ENCODE peak calls at places on chromosomes 4 and X, in ten cellular contexts. K is GM13976, M is AG09309, U is mucosa of descending colon, D is suprapubic skin, C is cardiac fibroblast, Q is fibroblast of mammary gland, R is neural progenitor cell, W is Calu3, I is brain microvascular endothelial cell. S is an unnamed sample.

GRCh38 chrX:52933976-52934703 is 24.2 kb downstream of the FAM156A start:
- DNase-seq in Q (no peak), M (no peak), C (no peak), U (no peak), K (peak), R (peak), I (no peak), D (no peak), W (no peak), S (no peak)

GRCh38 chr4:68209003-68209402 is 36.5 kb downstream of the TMPRSS11B start:
- DNase-seq in M (no peak), U (no peak), K (no peak), D (no peak), R (no peak), W (no peak), Q (no peak), C (peak), I (no peak), S (no peak)

GRCh38 chr4:40550900-40551546 is 78.6 kb downstream of the RBM47 start:
- DNase-seq in R (peak), I (peak), M (no peak), K (peak), U (peak), D (no peak), W (peak), C (peak), Q (peak), S (peak)

GRCh38 chr4:137387924-137388323 is 144.4 kb downstream of the PCDH18 start:
- DNase-seq in U (no peak), D (no peak), I (peak), Q (peak), M (peak), W (no peak), R (no peak), K (no peak), C (peak), S (no peak)

GRCh38 chrX:1210844-1211243 is 1.6 kb downstream of the CRLF2 start:
- DNase-seq in Q (no peak), I (no peak), M (no peak), C (no peak), W (no peak), U (no peak), R (no peak), D (no peak), K (no peak), S (no peak)

GRCh38 chr4:13970349-13970748 is 342.8 kb upstream of the BOD1L1 start:
- DNase-seq in M (no peak), K (no peak), Q (no peak), R (no peak), I (peak), D (no peak), U (no peak), C (peak), W (no peak), S (no peak)

GRCh38 chr4:69689530-69690111 is 36.6 kb upstream of the UGT2A1 start:
- DNase-seq in M (no peak), K (no peak), I (no peak), U (peak), C (peak), Q (peak), D (no peak), R (peak), W (peak), S (peak)

GRCh38 chr4:15920723-15921591 is 17.6 kb downstream of the FGFBP1 start:
- DNase-seq in W (peak), I (peak), R (no peak), Q (peak), M (peak), C (peak), K (no peak), D (no peak), U (peak), S (peak)

GRCh38 chr4:17589355-17589754 is 12.4 kb downstream of the LAP3 start:
- DNase-seq in I (no peak), C (no peak), M (no peak), D (no peak), U (no peak), R (no peak), W (no peak), K (no peak), Q (no peak), S (no peak)

GRCh38 chr4:26410385-26411293 is 79.6 kb downstream of the CCKAR start:
- DNase-seq in I (peak), R (peak), M (peak), D (no peak), K (peak), Q (peak), C (peak), U (peak), W (peak), S (peak)

GRCh38 chr4:188329526-188329925 is 190.3 kb downstream of the TRIML1 start:
- DNase-seq in I (no peak), D (no peak), Q (no peak), W (no peak), U (no peak), R (no peak), C (no peak), K (no peak), M (no peak), S (no peak)

GRCh38 chr4:142534994-142535393 is 311.1 kb downstream of the INPP4B start:
- DNase-seq in I (no peak), W (no peak), D (no peak), Q (peak), U (no peak), M (no peak), K (no peak), C (peak), R (no peak), S (peak)

GRCh38 chr4:86791126-86791525 is 58.1 kb downstream of the SLC10A6 start:
- DNase-seq in R (peak), Q (no peak), D (no peak), C (no peak), K (no peak), U (no peak), W (no peak), I (no peak), M (no peak), S (no peak)

GRCh38 chr4:10366628-10367027 is 90.6 kb downstream of the ZNF518B start:
- DNase-seq in U (no peak), R (no peak), I (no peak), M (no peak), C (no peak), D (no peak), Q (no peak), W (no peak), K (no peak), S (peak)

GRCh38 chr4:145845118-145845517 is 93.5 kb downstream of the ZNF827 start:
- DNase-seq in K (no peak), Q (no peak), I (no peak), C (no peak), R (no peak), M (no peak), D (no peak), W (no peak), U (no peak), S (no peak)

GRCh38 chr4:5018096-5018495 is 1.2 kb downstream of the CYTL1 start:
- DNase-seq in W (no peak), R (no peak), M (no peak), D (no peak), Q (no peak), K (no peak), U (no peak), C (no peak), I (no peak), S (no peak)

GRCh38 chrX:105191878-105192277 is 28.6 kb downstream of the TEX13A start:
- DNase-seq in K (peak), Q (peak), I (peak), D (no peak), C (peak), R (peak), W (peak), M (no peak), U (peak), S (no peak)

GRCh38 chr4:78369691-78370090 is 181.9 kb upstream of the ANXA3 start:
- DNase-seq in K (no peak), U (no peak), Q (peak), M (no peak), C (peak), D (no peak), I (peak), W (no peak), R (peak), S (no peak)

GRCh38 chr4:26287748-26288147 is 33.1 kb upstream of the RBPJ start:
- DNase-seq in C (no peak), R (no peak), I (no peak), Q (no peak), U (no peak), K (no peak), W (no peak), M (no peak), D (no peak), S (no peak)

GRCh38 chr4:109648266-109648996 is 54.8 kb downstream of the CASP6 start:
- DNase-seq in K (peak), C (peak), W (no peak), I (peak), M (no peak), D (no peak), U (no peak), Q (no peak), R (no peak), S (no peak)

GRCh38 chr4:77564231-77564630 is 41.4 kb upstream of the CXCL13 start:
- DNase-seq in U (peak), D (no peak), R (no peak), K (no peak), I (no peak), C (peak), M (no peak), Q (peak), W (no peak), S (no peak)

GRCh38 chrX:46502848-46503247 is 42.4 kb downstream of the ZNF674 start:
- DNase-seq in U (no peak), R (no peak), Q (no peak), I (no peak), K (no peak), M (no peak), W (no peak), D (no peak), C (no peak), S (no peak)

GRCh38 chr4:6126971-6127745 is 73.2 kb downstream of the JAKMIP1 start:
- DNase-seq in M (no peak), K (no peak), Q (no peak), R (no peak), C (no peak), I (no peak), U (no peak), W (no peak), D (no peak), S (no peak)

GRCh38 chr4:77021614-77022089 is 54.1 kb downstream of the CCNI start:
- DNase-seq in I (peak), C (peak), M (peak), K (no peak), D (no peak), Q (peak), R (no peak), U (no peak), W (no peak), S (no peak)

GRCh38 chrX:47579537-47579936 is 2.7 kb upstream of the TIMP1 start:
- DNase-seq in D (no peak), Q (peak), C (peak), M (no peak), W (no peak), R (no peak), U (no peak), I (peak), K (peak), S (peak)

GRCh38 chr4:183146478-183146877 is 47.4 kb downstream of the WWC2 start:
- DNase-seq in U (no peak), C (no peak), R (no peak), W (no peak), I (no peak), D (no peak), M (no peak), K (no peak), Q (no peak), S (no peak)

GRCh38 chr4:80266267-80266901 is at the start of gene FGF5:
- DNase-seq in D (peak), W (peak), K (peak), I (peak), Q (peak), M (peak), C (peak), U (no peak), R (peak), S (peak)

GRCh38 chrX:2875798-2876399 is 47.2 kb downstream of the GYG2 start:
- DNase-seq in C (peak), I (no peak), U (no peak), R (peak), K (no peak), W (peak), Q (peak), D (no peak), M (no peak), S (no peak)

GRCh38 chrX:7552758-7553157 is 290.2 kb upstream of the VCX start:
- DNase-seq in D (no peak), I (no peak), Q (no peak), C (peak), U (no peak), R (no peak), W (no peak), M (no peak), K (no peak), S (no peak)
- TF ChIP-seq CTCF in D (no peak), I (peak), Q (no peak), C (no peak), U (no peak), R (peak), W (no peak), M (no peak), K (no peak), S (no peak)

GRCh38 chr4:172726001-172726423 is 442.6 kb upstream of the GALNT7 start:
- DNase-seq in D (no peak), C (no peak), I (no peak), Q (no peak), K (no peak), U (peak), R (peak), M (no peak), W (peak), S (no peak)

GRCh38 chr4:172725581-172725980 is 443.0 kb upstream of the GALNT7 start:
- DNase-seq in M (no peak), I (no peak), Q (peak), W (no peak), U (no peak), C (peak), D (no peak), K (no peak), R (no peak), S (no peak)

GRCh38 chr4:172727631-172728030 is 441.0 kb upstream of the GALNT7 start:
- DNase-seq in I (no peak), M (no peak), W (no peak), K (no peak), U (no peak), R (no peak), C (no peak), Q (no peak), D (no peak), S (no peak)
- TF ChIP-seq CTCF in I (no peak), M (no peak), W (no peak), K (no peak), U (no peak), R (no peak), C (no peak), Q (no peak), D (no peak), S (no peak)

GRCh38 chrX:139204576-139204902 is 326.0 kb upstream of the F9 start:
- DNase-seq in W (no peak), C (no peak), Q (no peak), D (no peak), I (no peak), M (no peak), K (no peak), U (no peak), R (no peak), S (no peak)
- TF ChIP-seq CTCF in W (no peak), C (no peak), Q (no peak), D (no peak), I (no peak), M (no peak), K (no peak), U (no peak), R (no peak), S (no peak)

DNA sequence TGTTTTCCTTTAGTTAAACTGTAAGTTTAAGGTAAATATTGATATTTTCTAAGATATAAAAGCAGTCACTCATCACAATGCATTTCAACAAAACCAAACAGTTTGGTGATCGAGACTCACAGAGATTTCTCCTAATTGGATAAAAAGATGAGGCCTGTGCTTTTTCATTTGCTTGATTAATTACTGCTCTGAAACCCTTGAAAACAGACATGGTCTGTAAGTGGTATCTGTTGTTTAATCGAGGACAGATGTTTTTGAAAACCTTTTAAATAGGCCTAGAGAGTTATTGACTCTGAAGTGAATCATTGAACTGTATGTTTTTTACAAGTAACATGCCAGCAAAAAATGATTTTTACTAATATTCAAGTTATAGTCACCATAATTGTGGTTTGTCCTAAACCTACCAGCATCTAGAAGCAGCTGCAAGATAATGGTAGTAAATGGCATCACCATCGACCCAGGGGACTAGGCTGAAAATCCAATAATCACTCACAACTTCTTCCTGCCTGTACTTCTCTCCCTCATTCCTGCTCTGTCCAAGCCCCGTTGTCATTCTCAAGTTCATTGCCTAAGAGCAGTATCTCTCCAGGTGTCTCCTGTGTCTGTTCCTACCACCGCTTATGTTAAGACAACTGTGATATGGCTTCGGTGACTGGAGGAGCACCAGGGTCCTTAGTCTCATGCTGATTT is 87.6 kb upstream of the SHISA3 start:
- DNase-seq in Q (no peak), K (no peak), R (no peak), U (no peak), C (no peak), M (no peak), W (no peak), I (no peak), D (no peak), S (no peak)
- TF ChIP-seq CTCF in Q (no peak), K (no peak), R (no peak), U (no peak), C (no peak), M (no peak), W (no peak), I (no peak), D (no peak), S (no peak)

GRCh38 chrX:19814240-19814639 is 73.2 kb downstream of the SH3KBP1 start:
- DNase-seq in R (no peak), M (no peak), C (no peak), K (no peak), I (no peak), Q (no peak), D (no peak), U (no peak), W (no peak), S (no peak)
- TF ChIP-seq CTCF in R (peak), M (no peak), C (no peak), K (no peak), I (no peak), Q (no peak), D (no peak), U (no peak), W (no peak), S (no peak)

GRCh38 chr4:129144755-129145206 is 48.8 kb downstream of the C4orf33 start:
- DNase-seq in I (no peak), Q (peak), M (peak), C (peak), R (no peak), K (no peak), U (no peak), W (no peak), D (no peak), S (no peak)

GRCh38 chr4:129143359-129143758 is 47.4 kb downstream of the C4orf33 start:
- DNase-seq in U (no peak), W (no peak), D (no peak), I (no peak), C (no peak), K (no peak), R (no peak), Q (no peak), M (no peak), S (no peak)

GRCh38 chr4:129148892-129149291 is 52.9 kb downstream of the C4orf33 start:
- DNase-seq in D (no peak), Q (no peak), C (no peak), K (no peak), I (no peak), U (no peak), M (no peak), R (no peak), W (no peak), S (no peak)

GRCh38 chr4:129145222-129145730 is 49.3 kb downstream of the C4orf33 start:
- DNase-seq in U (no peak), I (no peak), Q (peak), D (no peak), C (no peak), W (no peak), M (no peak), K (no peak), R (no peak), S (no peak)

GRCh38 chr4:129146639-129147038 is 50.7 kb downstream of the C4orf33 start:
- DNase-seq in Q (no peak), W (no peak), D (no peak), U (no peak), I (no peak), C (no peak), K (no peak), M (no peak), R (no peak), S (no peak)
- TF ChIP-seq CTCF in Q (no peak), W (no peak), D (no peak), U (no peak), I (peak), C (no peak), K (no peak), M (no peak), R (peak), S (no peak)

GRCh38 chr4:173024203-173024602 is 144.4 kb upstream of the GALNT7 start:
- DNase-seq in Q (no peak), I (no peak), W (no peak), M (no peak), D (no peak), C (no peak), R (no peak), U (no peak), K (no peak), S (no peak)

DNA sequence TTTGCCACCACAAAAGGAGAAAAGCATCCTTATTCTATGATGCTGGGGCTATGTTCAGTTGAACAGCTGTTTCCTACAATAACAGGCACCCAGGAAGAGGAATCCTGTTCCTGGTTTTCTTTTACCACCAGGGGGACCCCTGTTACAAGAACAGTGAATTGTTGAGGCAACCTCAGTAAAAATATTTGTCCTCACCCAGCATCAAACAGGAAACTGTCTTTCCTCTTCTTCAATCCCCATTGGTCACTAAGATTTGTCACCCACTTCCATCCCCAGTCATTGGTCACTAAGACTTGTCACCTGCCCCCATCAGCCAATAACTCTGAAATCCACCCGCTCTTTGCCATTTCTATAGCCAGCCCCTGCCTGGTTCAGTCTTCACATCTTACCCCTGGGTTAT is 143.5 kb upstream of the GALNT7 start:
- DNase-seq in I (peak), C (peak), M (peak), W (peak), U (peak), D (no peak), R (peak), Q (peak), K (peak), S (peak)
- TF ChIP-seq CTCF in I (peak), C (peak), M (peak), W (peak), U (no peak), D (peak), R (peak), Q (peak), K (peak), S (peak)